ENCODE peak calls at places on chromosomes 12 and 14, in five cellular contexts. U, A, X, Z and J are unnamed samples.

GRCh38 chr12:93011100-93011499 is 82.0 kb upstream of the EEA1 start:
- DNase-seq in Z (no peak), U (no peak), A (no peak), X (no peak), J (no peak)

GRCh38 chr14:30214456-30215090 is 286.9 kb upstream of the PRKD1 start:
- DNase-seq in A (peak; percentile 75), U (peak; percentile 4), Z (no peak), X (peak; percentile 75), J (no peak)

GRCh38 chr14:90295870-90296516 is 35.7 kb downstream of the NRDE2 start:
- DNase-seq in A (no peak), Z (peak; percentile 36), X (no peak), U (peak; percentile 67), J (no peak)

GRCh38 chr14:103880334-103880985 is 33.1 kb upstream of the PPP1R13B start:
- DNase-seq in Z (peak; percentile 80), A (no peak), U (no peak), X (no peak), J (no peak)

GRCh38 chr12:29082522-29082921 is 66.6 kb upstream of the FAR2 start:
- DNase-seq in A (no peak), U (no peak), Z (no peak), X (no peak), J (no peak)

GRCh38 chr12:62861157-62861535 is 73.8 kb downstream of the PPM1H start:
- DNase-seq in U (no peak), Z (no peak), X (no peak), A (no peak), J (no peak)

GRCh38 chr12:55712154-55712553 is 3.7 kb upstream of the BLOC1S1 start:
- DNase-seq in Z (no peak), A (no peak), X (no peak), U (no peak), J (no peak)

GRCh38 chr12:79844693-79845092 is 90.2 kb downstream of the PPP1R12A start:
- DNase-seq in X (peak; percentile 40), A (peak; percentile 41), Z (no peak), U (no peak), J (no peak)

GRCh38 chr14:41461380-41461779 is 145.3 kb upstream of the LRFN5 start:
- DNase-seq in Z (no peak), U (no peak), A (no peak), X (no peak), J (no peak)

GRCh38 chr12:62860501-62861156 is 74.3 kb downstream of the PPM1H start:
- DNase-seq in U (no peak), Z (no peak), X (no peak), A (no peak), J (no peak)

GRCh38 chr12:47867496-47867941 is 37.3 kb downstream of the VDR start:
- DNase-seq in U (no peak), X (no peak), A (no peak), Z (peak; percentile 45), J (no peak)

GRCh38 chr12:97177482-97177881 is 270.4 kb downstream of the NEDD1 start:
- DNase-seq in Z (no peak), A (no peak), U (no peak), X (no peak), J (no peak)

GRCh38 chr14:99961826-99962518 is 103.2 kb upstream of the EVL start:
- DNase-seq in U (no peak), Z (no peak), A (no peak), X (peak; percentile 91), J (no peak)

GRCh38 chr12:131112016-131112415 is 158.3 kb downstream of the ADGRD1 start:
- DNase-seq in Z (no peak), X (no peak), U (no peak), A (no peak), J (no peak)

GRCh38 chr14:65359503-65359902 is 53.0 kb upstream of the FUT8 start:
- DNase-seq in Z (no peak), X (no peak), U (no peak), A (peak; percentile 14), J (no peak)

GRCh38 chr14:65357091-65357490 is 55.4 kb upstream of the FUT8 start:
- DNase-seq in A (no peak), X (no peak), Z (no peak), U (no peak), J (no peak)

GRCh38 chr14:65361920-65362319 is 50.6 kb upstream of the FUT8 start:
- DNase-seq in Z (peak; percentile 48), X (no peak), A (no peak), U (no peak), J (no peak)

GRCh38 chr14:65356327-65356836 is 56.1 kb upstream of the FUT8 start:
- DNase-seq in X (peak; percentile 21), Z (peak; percentile 62), U (no peak), A (peak; percentile 55), J (no peak)

GRCh38 chr14:65360144-65360784 is 52.3 kb upstream of the FUT8 start:
- DNase-seq in X (no peak), A (no peak), U (no peak), Z (no peak), J (no peak)
- TF ChIP-seq POLR2AphosphoS5 in X (no peak), A (no peak), U (no peak), Z (no peak), J (no peak)

GRCh38 chr14:64208981-64209380 is 85.2 kb downstream of the ESR2 start:
- DNase-seq in U (no peak), Z (no peak), X (no peak), A (no peak), J (no peak)

GRCh38 chr14:64208261-64208660 is 85.9 kb downstream of the ESR2 start:
- DNase-seq in Z (no peak), U (no peak), X (no peak), A (no peak), J (no peak)

GRCh38 chr14:64212666-64213065 is 81.5 kb downstream of the ESR2 start:
- DNase-seq in Z (no peak), U (no peak), A (no peak), X (no peak), J (no peak)

GRCh38 chr14:64210211-64210610 is 84.0 kb downstream of the ESR2 start:
- DNase-seq in A (no peak), U (no peak), Z (no peak), X (no peak), J (no peak)

DNA sequence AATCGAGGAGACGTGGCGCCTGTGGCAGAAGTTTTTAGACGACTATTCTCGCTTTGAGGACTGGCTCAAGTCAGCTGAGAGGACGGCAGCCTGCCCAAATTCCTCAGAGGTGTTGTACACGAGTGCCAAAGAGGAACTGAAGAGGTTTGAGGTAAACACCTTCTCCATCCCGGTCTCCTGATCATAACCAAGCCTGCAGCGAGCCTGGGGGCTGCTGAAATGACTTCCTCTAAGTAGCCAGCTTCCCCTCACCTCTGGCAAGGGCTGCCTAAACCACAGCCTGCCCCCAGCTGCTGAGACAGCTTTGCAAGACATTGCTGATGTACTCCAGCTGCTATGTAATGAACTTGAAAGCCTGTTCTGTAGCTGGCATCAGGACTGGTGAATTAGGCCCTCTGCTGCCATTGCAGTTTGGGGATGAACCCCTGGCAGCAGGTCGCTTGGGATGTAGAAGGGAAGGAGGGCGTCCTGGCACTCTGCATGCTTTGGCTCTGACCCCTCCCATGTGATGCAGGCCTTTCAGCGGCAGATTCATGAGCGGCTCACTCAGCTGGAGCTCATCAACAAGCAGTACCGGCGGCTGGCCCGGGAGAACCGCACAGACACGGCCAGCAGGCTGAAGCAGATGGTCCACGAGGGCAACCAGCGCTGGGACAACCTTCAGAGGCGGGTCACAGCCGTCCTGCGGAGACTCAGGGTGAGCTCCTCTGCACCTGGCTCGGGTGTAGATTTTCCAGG is 84.6 kb downstream of the ESR2 start:
- DNase-seq in U (no peak), Z (peak; percentile 80), A (no peak), X (no peak), J (no peak)
- TF ChIP-seq POLR2AphosphoS5 in U (no peak), Z (peak; percentile 68), A (no peak), X (no peak), J (no peak)

GRCh38 chr12:4700621-4701026 is 19.6 kb upstream of the GALNT8 start:
- DNase-seq in A (no peak), U (no peak), X (peak; percentile 55), Z (no peak), J (no peak)
- TF ChIP-seq POLR2AphosphoS5 in A (no peak), U (no peak), X (no peak), Z (no peak), J (no peak)

GRCh38 chr12:91129662-91130362 is 18.5 kb upstream of the LUM start:
- DNase-seq in Z (no peak), A (no peak), U (no peak), X (no peak), J (no peak)
- TF ChIP-seq POLR2AphosphoS5 in Z (no peak), A (no peak), U (no peak), X (no peak), J (no peak)

GRCh38 chr12:59596232-59597143 is 659 bp downstream of the SLC16A7 start:
- DNase-seq in X (peak; percentile 87), Z (peak; percentile 88), U (peak; percentile 54), A (peak; percentile 16), J (peak; percentile 17)

GRCh38 chr12:59595097-59595496 is 732 bp upstream of the SLC16A7 start:
- DNase-seq in U (no peak), Z (no peak), X (no peak), A (no peak), J (no peak)

GRCh38 chr12:59600174-59600573 is 4.3 kb downstream of the SLC16A7 start:
- DNase-seq in X (no peak), A (no peak), Z (no peak), U (peak; percentile 72), J (no peak)

DNA sequence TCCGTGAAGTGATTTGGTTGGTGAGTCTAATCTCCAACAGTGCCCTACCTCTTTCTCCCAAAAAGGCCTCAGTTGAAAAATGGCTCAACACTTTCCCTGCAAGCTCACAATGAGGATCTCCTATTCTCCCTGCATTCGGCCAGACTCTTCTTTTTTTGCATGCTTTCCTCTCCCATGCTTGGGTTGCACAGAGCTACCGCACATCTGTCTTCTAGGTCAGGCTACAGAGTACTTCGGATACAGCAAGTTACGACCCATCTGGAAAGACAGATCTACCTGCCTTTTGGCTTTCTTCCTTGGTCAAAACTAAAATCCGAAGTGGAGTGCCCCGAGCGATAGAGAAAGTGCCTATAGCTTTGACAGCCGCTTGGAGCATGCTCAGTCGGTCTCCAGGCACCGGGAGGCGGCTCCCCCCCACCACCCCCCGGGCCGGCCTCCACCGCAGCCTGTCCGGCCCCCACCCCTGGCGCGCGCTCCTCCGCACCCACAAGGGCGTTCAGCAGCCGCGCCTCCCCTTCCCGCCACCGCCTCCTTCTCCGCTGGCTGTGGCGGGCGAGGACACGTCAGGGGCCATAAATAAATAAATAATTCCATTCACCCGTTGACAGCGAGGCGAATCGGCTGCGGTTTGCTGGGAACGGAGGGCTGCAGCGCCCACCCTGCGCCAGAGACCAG is at the start of gene SLC16A7:
- DNase-seq in X (peak; percentile 78), U (peak; percentile 58), A (peak; percentile 39), Z (peak; percentile 89), J (peak; percentile 38)
- TF ChIP-seq POLR2AphosphoS5 in X (no peak), U (peak; percentile 66), A (no peak), Z (peak; percentile 38), J (no peak)

GRCh38 chr12:42199007-42199406 is 39.0 kb downstream of the YAF2 start:
- DNase-seq in U (no peak), Z (no peak), A (no peak), X (no peak), J (no peak)

GRCh38 chr12:42201061-42201460 is 37.0 kb downstream of the YAF2 start:
- DNase-seq in Z (no peak), A (no peak), X (no peak), U (no peak), J (no peak)

GRCh38 chr12:42208574-42208973 is 29.5 kb downstream of the YAF2 start:
- DNase-seq in Z (no peak), A (no peak), X (no peak), U (no peak), J (no peak)

GRCh38 chr12:42204819-42205218 is 33.2 kb downstream of the YAF2 start:
- DNase-seq in A (no peak), U (no peak), X (no peak), Z (no peak), J (no peak)
- TF ChIP-seq POLR2AphosphoS5 in A (no peak), U (no peak), X (no peak), Z (no peak), J (no peak)